ENCODE peak calls at places on chromosomes 7 and 10, in six cellular contexts. One of them, this sample, is unnamed.

GRCh38 chr10:122013311-122013780 is 24.4 kb downstream of the TACC2 start:
- DNase-seq in upper lobe of left lung: no peak
- DNase-seq in spleen: no peak
- DNase-seq in GM23338: no peak
- DNase-seq in ovary: no peak
- DNase-seq in HCT116: no peak
- DNase-seq in this sample: no peak

GRCh38 chr7:57201021-57201894 is 69.0 kb upstream of the ZNF479 start:
- DNase-seq in upper lobe of left lung: no peak
- DNase-seq in GM23338: no peak
- DNase-seq in HCT116: no peak
- DNase-seq in ovary: no peak
- DNase-seq in spleen: peak; percentile 51
- DNase-seq in this sample: no peak

GRCh38 chr7:129434172-129434845 is at the start of gene STRIP2:
- DNase-seq in ovary: peak; percentile 91
- DNase-seq in spleen: peak; percentile 97
- DNase-seq in upper lobe of left lung: peak; percentile 99
- DNase-seq in GM23338: peak; percentile 97
- DNase-seq in HCT116: peak; percentile 50
- DNase-seq in this sample: peak; percentile 79

GRCh38 chr10:16867556-16867955 is 50.3 kb upstream of the RSU1 start:
- DNase-seq in GM23338: peak; percentile 36
- DNase-seq in HCT116: peak; percentile 19
- DNase-seq in upper lobe of left lung: no peak
- DNase-seq in ovary: no peak
- DNase-seq in spleen: no peak
- DNase-seq in this sample: no peak

GRCh38 chr7:157684596-157685429 is 348.0 kb downstream of the DNAJB6 start:
- DNase-seq in GM23338: no peak
- DNase-seq in HCT116: no peak
- DNase-seq in ovary: no peak
- DNase-seq in spleen: peak; percentile 63
- DNase-seq in upper lobe of left lung: peak; percentile 80
- DNase-seq in this sample: no peak

GRCh38 chr7:31553636-31554035 is 39.7 kb downstream of the ITPRID1 start:
- DNase-seq in HCT116: no peak
- DNase-seq in spleen: no peak
- DNase-seq in ovary: no peak
- DNase-seq in GM23338: no peak
- DNase-seq in upper lobe of left lung: no peak
- DNase-seq in this sample: no peak

GRCh38 chr10:30869566-30869965 is 162.1 kb downstream of the ZNF438 start:
- DNase-seq in upper lobe of left lung: no peak
- DNase-seq in ovary: no peak
- DNase-seq in HCT116: no peak
- DNase-seq in spleen: no peak
- DNase-seq in GM23338: no peak
- DNase-seq in this sample: no peak

GRCh38 chr7:111290982-111291381 is 200.1 kb downstream of the LRRN3 start:
- DNase-seq in spleen: no peak
- DNase-seq in GM23338: no peak
- DNase-seq in HCT116: no peak
- DNase-seq in ovary: no peak
- DNase-seq in upper lobe of left lung: no peak
- DNase-seq in this sample: no peak

GRCh38 chr10:117488004-117488403 is 54.5 kb upstream of the EMX2 start:
- DNase-seq in upper lobe of left lung: no peak
- DNase-seq in GM23338: no peak
- DNase-seq in ovary: no peak
- DNase-seq in HCT116: no peak
- DNase-seq in spleen: no peak
- DNase-seq in this sample: no peak

GRCh38 chr10:45418417-45418858 is 44.4 kb downstream of the ALOX5 start:
- DNase-seq in GM23338: no peak
- DNase-seq in HCT116: no peak
- DNase-seq in ovary: no peak
- DNase-seq in upper lobe of left lung: no peak
- DNase-seq in spleen: no peak
- DNase-seq in this sample: no peak

GRCh38 chr10:114096864-114097263 is 53.2 kb downstream of the ADRB1 start:
- DNase-seq in ovary: no peak
- DNase-seq in spleen: no peak
- DNase-seq in HCT116: no peak
- DNase-seq in upper lobe of left lung: no peak
- DNase-seq in GM23338: no peak
- DNase-seq in this sample: no peak

GRCh38 chr7:138603549-138604324 is 97.4 kb downstream of the SVOPL start:
- DNase-seq in HCT116: no peak
- DNase-seq in spleen: no peak
- DNase-seq in upper lobe of left lung: no peak
- DNase-seq in ovary: no peak
- DNase-seq in GM23338: no peak
- DNase-seq in this sample: no peak

GRCh38 chr10:47022311-47023131 is 111.3 kb downstream of the PTPN20 start:
- DNase-seq in HCT116: no peak
- DNase-seq in upper lobe of left lung: peak; percentile 74
- DNase-seq in ovary: no peak
- DNase-seq in GM23338: no peak
- DNase-seq in spleen: peak; percentile 68
- DNase-seq in this sample: no peak

GRCh38 chr10:125547010-125547650 is 135.8 kb downstream of the TEX36 start:
- DNase-seq in spleen: no peak
- DNase-seq in GM23338: peak; percentile 22
- DNase-seq in ovary: no peak
- DNase-seq in HCT116: no peak
- DNase-seq in upper lobe of left lung: no peak
- DNase-seq in this sample: no peak

GRCh38 chr7:33981221-33981620 is 75.9 kb downstream of the BMPER start:
- DNase-seq in upper lobe of left lung: no peak
- DNase-seq in HCT116: no peak
- DNase-seq in GM23338: peak; percentile 10
- DNase-seq in ovary: no peak
- DNase-seq in spleen: no peak
- DNase-seq in this sample: no peak

GRCh38 chr7:143385891-143386781 is 5.0 kb downstream of the ZYX start:
- DNase-seq in GM23338: no peak
- DNase-seq in HCT116: no peak
- DNase-seq in ovary: no peak
- DNase-seq in upper lobe of left lung: no peak
- DNase-seq in spleen: peak; percentile 88
- DNase-seq in this sample: peak; percentile 18
- H3K4me1 ChIP-seq in GM23338: peaks cover 14% of the 10 kb centered on the region
- H3K4me1 ChIP-seq in HCT116: peaks cover 12% of the 10 kb centered on the region
- H3K4me1 ChIP-seq in ovary: peaks cover 29% of the 10 kb centered on the region
- H3K4me1 ChIP-seq in upper lobe of left lung: peaks cover 52% of the 10 kb centered on the region
- H3K4me1 ChIP-seq in spleen: peaks cover 94% of the 10 kb centered on the region
- H3K4me1 ChIP-seq in this sample: peaks cover 40% of the 10 kb centered on the region

GRCh38 chr10:69088801-69089501 is 1.0 kb downstream of the SRGN start:
- DNase-seq in spleen: no peak
- DNase-seq in upper lobe of left lung: no peak
- DNase-seq in HCT116: no peak
- DNase-seq in GM23338: no peak
- DNase-seq in ovary: no peak
- DNase-seq in this sample: peak; percentile 53
- H3K4me3 ChIP-seq in spleen: peak overlapping the region; percentile 47
- H3K4me3 ChIP-seq in upper lobe of left lung: peak overlapping the region; percentile 46
- H3K4me3 ChIP-seq in HCT116: no peak overlapping the region
- H3K4me3 ChIP-seq in GM23338: no peak overlapping the region
- H3K4me3 ChIP-seq in ovary: no peak overlapping the region
- H3K4me3 ChIP-seq in this sample: peak overlapping the region; percentile 69

GRCh38 chr7:107971613-107972012 is 31.3 kb downstream of the LAMB1 start:
- DNase-seq in ovary: no peak
- DNase-seq in GM23338: no peak
- DNase-seq in spleen: no peak
- DNase-seq in upper lobe of left lung: no peak
- DNase-seq in HCT116: no peak
- DNase-seq in this sample: no peak
- H3K36me3 ChIP-seq in ovary: no peaks in the 10 kb centered on the region
- H3K36me3 ChIP-seq in GM23338: peaks cover 14% of the 10 kb centered on the region
- H3K36me3 ChIP-seq in spleen: no peaks in the 10 kb centered on the region
- H3K36me3 ChIP-seq in upper lobe of left lung: peaks cover 18% of the 10 kb centered on the region
- H3K36me3 ChIP-seq in HCT116: no peaks in the 10 kb centered on the region
- H3K36me3 ChIP-seq in this sample: no peaks in the 10 kb centered on the region

DNA sequence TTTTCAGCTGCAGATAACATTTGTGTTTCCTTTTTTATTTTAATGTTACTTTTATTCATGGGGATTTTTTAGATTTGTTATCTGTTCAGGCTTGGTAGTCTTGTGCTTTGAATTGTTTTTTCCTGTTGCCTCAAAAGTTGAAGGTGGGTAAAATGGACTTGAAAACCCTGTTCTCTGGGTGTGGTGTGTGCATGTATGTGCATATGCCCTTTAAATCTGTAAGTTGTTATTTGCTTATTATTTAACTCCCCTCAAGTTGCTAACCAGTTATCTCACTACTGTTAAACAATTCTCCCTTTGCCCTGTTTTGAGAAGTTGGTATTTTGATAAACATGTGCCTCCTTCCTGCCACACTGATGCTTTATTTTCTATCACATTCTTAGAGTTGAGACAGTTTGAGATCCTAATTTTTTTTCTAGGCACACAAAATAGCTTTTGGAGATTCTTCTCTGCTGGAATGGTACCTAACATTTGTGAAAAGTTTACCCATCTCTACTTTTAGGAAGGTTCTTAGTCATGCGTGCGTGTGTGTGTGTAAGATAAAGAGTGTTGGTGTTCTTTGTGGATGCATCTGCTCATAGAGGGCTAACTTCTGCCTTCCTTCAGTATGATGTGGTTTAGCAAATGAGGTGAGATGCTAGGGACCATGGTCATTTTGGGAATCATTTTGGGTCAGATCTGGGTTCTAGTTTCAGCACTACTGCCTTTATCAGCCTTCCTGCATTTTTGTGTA is 30.7 kb downstream of the TSPAN14 start:
- DNase-seq in ovary: no peak
- DNase-seq in spleen: no peak
- DNase-seq in HCT116: no peak
- DNase-seq in upper lobe of left lung: no peak
- DNase-seq in GM23338: no peak
- DNase-seq in this sample: no peak
- H3K4me1 ChIP-seq in ovary: peaks cover 20% of the 10 kb centered on the region
- H3K4me1 ChIP-seq in spleen: peaks cover 88% of the 10 kb centered on the region
- H3K4me1 ChIP-seq in HCT116: peaks cover 68% of the 10 kb centered on the region
- H3K4me1 ChIP-seq in upper lobe of left lung: peaks cover 67% of the 10 kb centered on the region
- H3K4me1 ChIP-seq in GM23338: peaks cover 29% of the 10 kb centered on the region
- H3K4me1 ChIP-seq in this sample: peaks cover 77% of the 10 kb centered on the region

This sample was measured in effector memory CD4-positive, alpha-beta T cell.